ENCODE peak calls at places on chromosomes 7 and 10, in ten cellular contexts. Y is AG04450; P is right atrium auricular region; J is left ventricle myocardium inferior; Q is kidney; C is body of pancreas; K is CD8-positive, alpha-beta T cell; X is cardiac muscle cell; U is heart left ventricle; W is OCI-LY7. L is an unnamed sample.

GRCh38 chr7:26993816-26994810 is 101.7 kb downstream of the HOXA1 start:
- DNase-seq in X (no peak), J (no peak), K (no peak), P (no peak), Q (no peak), W (no peak), C (no peak), U (no peak), Y (no peak), L (no peak)

GRCh38 chr7:8605227-8605626 is 171.8 kb downstream of the NXPH1 start:
- DNase-seq in W (no peak), Q (no peak), Y (no peak), C (no peak), X (no peak), K (no peak), P (no peak), J (no peak), U (no peak), L (no peak)

GRCh38 chr7:102933763-102934162 is 21.0 kb downstream of the LRRC17 start:
- DNase-seq in C (peak), Y (peak), P (peak), K (no peak), J (peak), X (no peak), Q (peak), W (no peak), U (peak), L (no peak)

GRCh38 chr7:153567426-153567825 is 484.8 kb upstream of the DPP6 start:
- DNase-seq in W (no peak), Y (no peak), U (peak), K (no peak), P (no peak), Q (no peak), X (no peak), C (peak), J (peak), L (no peak)

GRCh38 chr7:20064974-20065862 is 152.0 kb downstream of the MACC1 start:
- DNase-seq in C (no peak), P (no peak), W (peak), Q (no peak), U (no peak), X (peak), Y (peak), J (no peak), K (no peak), L (peak)

GRCh38 chr7:26959290-26959689 is 94.9 kb upstream of the SKAP2 start:
- DNase-seq in C (no peak), U (no peak), K (no peak), P (no peak), W (no peak), X (no peak), Q (no peak), J (no peak), Y (no peak), L (no peak)

GRCh38 chr7:7136423-7136822 is 45.9 kb upstream of the C1GALT1 start:
- DNase-seq in J (no peak), X (no peak), U (no peak), P (no peak), C (no peak), K (no peak), Q (no peak), Y (no peak), W (no peak), L (no peak)

GRCh38 chr7:85070967-85071628 is 115.8 kb downstream of the SEMA3D start:
- DNase-seq in P (no peak), J (no peak), Y (no peak), X (no peak), W (no peak), Q (no peak), K (no peak), C (no peak), U (no peak), L (no peak)

GRCh38 chr7:56105508-56105907 is 768 bp downstream of the CHCHD2 start:
- DNase-seq in Y (peak), C (peak), Q (no peak), K (no peak), W (peak), P (no peak), J (no peak), U (no peak), X (no peak), L (no peak)

GRCh38 chr7:36967387-36967786 is 243.1 kb upstream of the AOAH start:
- DNase-seq in C (peak), U (peak), K (no peak), X (peak), Q (no peak), P (peak), J (peak), Y (peak), W (peak), L (no peak)

GRCh38 chr7:55477781-55478374 is 94.4 kb downstream of the VOPP1 start:
- DNase-seq in C (no peak), W (no peak), K (peak), Y (peak), Q (peak), X (no peak), J (no peak), U (no peak), P (peak), L (no peak)

GRCh38 chr7:63044721-63045120 is 953.9 kb upstream of the ZNF722 start:
- DNase-seq in J (no peak), X (no peak), U (no peak), P (no peak), Y (no peak), K (peak), Q (no peak), W (no peak), C (no peak), L (no peak)

GRCh38 chr7:38373155-38373554 is 99.7 kb upstream of the TARP start:
- DNase-seq in Y (no peak), J (no peak), K (no peak), X (no peak), Q (no peak), U (no peak), W (no peak), P (no peak), C (no peak), L (no peak)

GRCh38 chr10:62992145-62992721 is 140.9 kb upstream of the NRBF2 start:
- DNase-seq in X (peak), W (no peak), P (no peak), C (no peak), Q (no peak), U (no peak), Y (no peak), J (no peak), K (no peak), L (no peak)

GRCh38 chr10:60305394-60305892 is 84.2 kb downstream of the ANK3 start:
- DNase-seq in J (no peak), W (no peak), P (no peak), X (no peak), Q (no peak), K (no peak), Y (no peak), U (no peak), C (no peak), L (no peak)

GRCh38 chr7:44769381-44770209 is 20.9 kb downstream of the ZMIZ2 start:
- DNase-seq in C (peak), U (no peak), Q (no peak), X (no peak), Y (no peak), K (no peak), P (no peak), J (no peak), W (no peak), L (no peak)

GRCh38 chr10:74674892-74675291 is 151.5 kb upstream of the KAT6B start:
- DNase-seq in Y (no peak), Q (no peak), W (no peak), J (no peak), X (no peak), C (no peak), P (no peak), K (no peak), U (no peak), L (no peak)

DNA sequence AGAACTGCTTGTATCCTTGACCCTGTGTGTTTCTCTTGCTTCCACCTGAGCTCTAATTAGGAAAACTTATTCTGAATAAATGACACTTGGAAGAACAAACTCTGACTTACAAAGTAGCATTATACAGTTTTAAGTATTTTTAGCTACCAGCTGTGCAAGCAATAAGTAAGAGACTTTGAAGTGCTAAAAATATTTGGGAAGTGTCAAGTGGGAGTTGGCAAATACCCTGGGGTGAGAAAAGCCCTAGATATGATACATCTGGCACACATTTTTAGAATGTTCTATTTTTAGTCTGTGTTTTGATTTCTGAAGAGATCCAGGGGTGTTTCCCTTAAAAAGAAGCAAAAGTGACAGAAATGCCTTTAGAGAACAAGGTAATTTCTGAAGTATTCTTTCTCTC is 132.7 kb upstream of the TEX47 start:
- DNase-seq in Y (no peak), P (no peak), J (no peak), U (no peak), K (no peak), C (no peak), Q (no peak), X (peak), W (no peak), L (no peak)
- H3K27ac ChIP-seq in Y (no peak), P (no peak), J (no peak), U (no peak), K (no peak), C (no peak), Q (no peak), X (peak), W (no peak), L (peak)

GRCh38 chr7:12323415-12323814 is 80.2 kb downstream of the VWDE start:
- DNase-seq in Q (no peak), Y (no peak), U (no peak), P (no peak), C (no peak), K (no peak), X (no peak), W (no peak), J (no peak), L (no peak)
- H3K4me3 ChIP-seq in Q (no peak), Y (no peak), U (no peak), P (no peak), C (no peak), K (no peak), X (no peak), W (no peak), J (no peak), L (no peak)

DNA sequence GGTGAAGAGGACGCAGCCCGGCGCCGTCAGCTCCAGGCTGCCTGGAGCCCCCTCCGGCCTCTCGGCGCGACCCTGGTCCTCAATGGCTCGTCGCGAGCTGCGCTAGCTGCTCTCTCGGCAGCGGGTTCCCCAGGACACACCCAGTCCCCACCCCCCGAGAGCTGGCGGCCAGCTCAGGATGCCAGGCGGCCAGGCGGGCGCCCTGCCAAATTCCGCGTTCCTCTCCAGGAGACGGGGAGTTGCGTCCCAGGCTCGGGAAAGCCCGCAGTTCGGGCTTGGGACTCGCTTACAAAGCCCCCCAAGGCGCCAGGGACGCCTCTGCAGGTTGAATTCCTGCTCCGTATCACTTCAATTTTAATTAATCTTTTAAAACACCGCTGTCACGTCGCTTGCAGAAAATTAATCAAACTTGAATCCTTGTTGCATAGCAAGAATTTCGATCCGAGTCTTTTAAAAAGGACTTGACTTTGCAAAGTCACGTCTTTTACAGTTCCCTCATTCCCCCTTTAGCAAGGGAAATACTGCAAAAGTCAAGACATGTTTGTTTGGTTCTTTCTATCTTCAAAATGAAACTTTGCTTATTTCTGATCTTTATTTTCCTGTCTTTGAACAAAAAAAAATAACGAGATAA is 28.2 kb downstream of the SKIDA1 start:
- DNase-seq in W (peak), J (peak), U (peak), K (no peak), C (peak), P (peak), Y (no peak), Q (peak), X (peak), L (no peak)
- H3K27ac ChIP-seq in W (no peak), J (peak), U (peak), K (no peak), C (peak), P (peak), Y (no peak), Q (peak), X (peak), L (no peak)

GRCh38 chr7:100543586-100543985 is 4.6 kb downstream of the AGFG2 start:
- DNase-seq in X (no peak), Q (no peak), Y (no peak), P (no peak), J (no peak), C (no peak), W (no peak), K (no peak), U (no peak), L (no peak)

GRCh38 chr7:100546129-100546867 is 7.3 kb downstream of the AGFG2 start:
- DNase-seq in Q (no peak), P (no peak), K (no peak), U (no peak), J (no peak), X (no peak), C (no peak), Y (no peak), W (no peak), L (no peak)

GRCh38 chr7:100544386-100544785 is 5.4 kb downstream of the AGFG2 start:
- DNase-seq in Y (no peak), U (no peak), K (no peak), W (no peak), X (no peak), C (no peak), P (no peak), Q (no peak), J (no peak), L (no peak)

GRCh38 chr7:100545636-100546128 is 6.7 kb downstream of the AGFG2 start:
- DNase-seq in Y (peak), Q (peak), U (peak), W (peak), K (peak), P (peak), C (peak), J (no peak), X (peak), L (no peak)

GRCh38 chr7:100544949-100545635 is 6.1 kb downstream of the AGFG2 start:
- DNase-seq in W (no peak), P (no peak), J (no peak), K (no peak), X (peak), U (no peak), Y (no peak), Q (no peak), C (no peak), L (no peak)
- H3K4me3 ChIP-seq in W (peak), P (no peak), J (no peak), K (peak), X (no peak), U (no peak), Y (no peak), Q (no peak), C (no peak), L (no peak)

GRCh38 chr7:1452205-1452604 is 7.1 kb downstream of the MICALL2 start:
- DNase-seq in P (no peak), W (no peak), U (no peak), X (no peak), K (no peak), Q (no peak), C (no peak), J (no peak), Y (no peak), L (no peak)
- H3K27ac ChIP-seq in P (no peak), W (no peak), U (no peak), X (no peak), K (no peak), Q (no peak), C (no peak), J (peak), Y (no peak), L (no peak)

GRCh38 chr10:11547111-11547625 is 64.3 kb downstream of the USP6NL start:
- DNase-seq in J (no peak), X (no peak), U (no peak), C (no peak), Q (no peak), P (no peak), K (no peak), W (no peak), Y (no peak), L (peak)
- H3K4me3 ChIP-seq in J (no peak), X (no peak), U (no peak), C (no peak), Q (no peak), P (no peak), K (no peak), W (no peak), Y (no peak), L (peak)

GRCh38 chr10:17115683-17116082 is 13.9 kb downstream of the CUBN start:
- DNase-seq in K (no peak), J (no peak), C (no peak), Q (no peak), X (no peak), W (no peak), P (no peak), U (no peak), Y (no peak), L (no peak)
- H3K27ac ChIP-seq in K (no peak), J (no peak), C (no peak), Q (no peak), X (no peak), W (no peak), P (no peak), U (no peak), Y (no peak), L (no peak)

DNA sequence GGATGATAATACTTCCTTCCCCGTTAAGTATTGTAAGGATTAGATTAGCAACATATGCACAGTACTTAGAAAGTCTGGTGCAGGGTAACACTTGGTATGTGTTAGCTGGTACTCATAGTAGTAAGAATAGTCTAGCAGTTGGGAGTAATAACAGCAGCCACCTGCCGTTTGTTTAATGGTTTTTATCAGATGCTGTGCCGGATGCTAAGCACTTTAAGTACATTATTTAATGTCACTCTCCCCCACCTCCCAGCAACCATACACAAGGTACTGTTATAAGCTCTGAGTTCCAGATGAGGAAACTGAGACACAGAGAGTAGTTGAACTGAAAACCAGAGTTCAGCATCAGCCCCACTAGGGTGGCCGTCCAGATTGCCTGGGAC is 60.1 kb downstream of the ZMIZ1 start:
- DNase-seq in Y (no peak), J (no peak), U (no peak), C (no peak), P (no peak), X (no peak), W (no peak), K (no peak), Q (no peak), L (no peak)
- H3K4me3 ChIP-seq in Y (no peak), J (no peak), U (no peak), C (no peak), P (no peak), X (no peak), W (no peak), K (no peak), Q (no peak), L (no peak)

DNA sequence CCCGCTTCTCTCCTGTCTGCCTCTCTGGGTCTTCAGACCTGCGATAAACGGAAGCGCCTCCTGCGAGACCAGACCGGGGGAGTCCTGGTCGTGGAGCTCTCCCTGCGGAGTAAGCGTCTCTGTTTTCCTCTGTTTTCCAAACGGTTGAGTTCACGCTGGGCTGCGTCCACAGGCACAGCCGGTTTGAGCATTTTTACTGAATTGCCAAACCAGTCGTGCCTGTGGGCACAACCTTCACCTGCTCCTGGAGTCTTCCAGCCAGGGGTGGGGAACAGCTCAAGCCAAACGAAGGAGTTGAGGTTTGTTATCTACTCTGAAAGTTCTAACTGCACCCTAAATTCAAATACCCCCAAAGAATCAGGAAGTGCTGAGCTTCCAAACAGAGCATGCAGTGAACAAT is 16.3 kb downstream of the TECTB start:
- DNase-seq in C (no peak), Q (no peak), U (no peak), J (no peak), W (no peak), K (no peak), X (no peak), P (no peak), Y (no peak), L (no peak)
- H3K27ac ChIP-seq in C (no peak), Q (no peak), U (no peak), J (no peak), W (no peak), K (no peak), X (no peak), P (no peak), Y (no peak), L (no peak)